ENCODE peak calls at places on chromosomes 1 and 21, in ten cellular contexts. Z is neuronal stem cell, G is PC-3, I is colonic mucosa, B is NT2/D1, T is K562, D is neural progenitor cell, S is GM23248, E is fibroblast of lung, W is mesendoderm. N is an unnamed sample.
A peak's percentile ranks its signal among the peaks of the same experiment; 100 is the strongest.

GRCh38 chr1:80023366-80023765 is 1016.8 kb upstream of the ADGRL4 start:
- DNase-seq in Z (no peak), G (peak; percentile 7), I (no peak), B (no peak), T (no peak), D (no peak), S (peak; percentile 13), E (no peak), W (no peak), N (no peak)

GRCh38 chr1:35894183-35894582 is 11.2 kb downstream of the AGO1 start:
- DNase-seq in Z (no peak), G (no peak), I (no peak), B (no peak), T (peak; percentile 65), D (no peak), S (no peak), E (peak; percentile 33), W (peak; percentile 63), N (no peak)

GRCh38 chr1:72837781-72838180 is 555.4 kb upstream of the NEGR1 start:
- DNase-seq in Z (no peak), G (no peak), I (no peak), B (peak; percentile 18), T (no peak), D (peak; percentile 54), S (no peak), E (no peak), W (peak; percentile 84), N (no peak)

GRCh38 chr1:66402194-66402593 is 131.8 kb upstream of the SGIP1 start:
- DNase-seq in Z (no peak), G (no peak), I (peak; percentile 40), B (no peak), T (no peak), D (no peak), S (peak; percentile 70), E (peak; percentile 56), W (no peak), N (peak; percentile 70)

GRCh38 chr21:35616090-35616489 is 444.2 kb downstream of the SETD4 start:
- DNase-seq in Z (no peak), G (peak; percentile 49), I (no peak), B (no peak), T (no peak), D (no peak), S (peak; percentile 56), E (peak; percentile 87), W (no peak), N (no peak)

GRCh38 chr1:240232548-240232947 is 140.9 kb downstream of the FMN2 start:
- DNase-seq in Z (no peak), G (peak; percentile 77), I (no peak), B (no peak), T (no peak), D (no peak), S (peak; percentile 87), E (peak; percentile 50), W (no peak), N (no peak)

GRCh38 chr1:27934818-27935549 is at the start of gene SMPDL3B:
- DNase-seq in Z (peak; percentile 29), G (peak; percentile 90), I (peak; percentile 88), B (peak; percentile 80), T (peak; percentile 60), D (peak; percentile 76), S (peak; percentile 19), E (no peak), W (peak; percentile 94), N (no peak)

GRCh38 chr21:45130324-45130774 is 56.0 kb downstream of the ADARB1 start:
- DNase-seq in Z (no peak), G (peak; percentile 86), I (no peak), B (no peak), T (no peak), D (no peak), S (peak; percentile 85), E (peak; percentile 89), W (no peak), N (no peak)

GRCh38 chr1:55065649-55066048 is 26.3 kb downstream of the PCSK9 start:
- DNase-seq in Z (no peak), G (no peak), I (no peak), B (no peak), T (no peak), D (no peak), S (no peak), E (no peak), W (no peak), N (no peak)
- H3K36me3 ChIP-seq in Z (peaks cover 25% of the 10 kb centered on the region), G (peaks cover 16% of the 10 kb centered on the region), I (no peaks in the 10 kb centered on the region), B (peaks cover 56% of the 10 kb centered on the region), T (peaks cover 94% of the 10 kb centered on the region), D (peaks cover 4% of the 10 kb centered on the region), S (peaks cover 22% of the 10 kb centered on the region), E (peaks cover 16% of the 10 kb centered on the region), W (peaks cover 14% of the 10 kb centered on the region), N (peaks cover 38% of the 10 kb centered on the region)

DNA sequence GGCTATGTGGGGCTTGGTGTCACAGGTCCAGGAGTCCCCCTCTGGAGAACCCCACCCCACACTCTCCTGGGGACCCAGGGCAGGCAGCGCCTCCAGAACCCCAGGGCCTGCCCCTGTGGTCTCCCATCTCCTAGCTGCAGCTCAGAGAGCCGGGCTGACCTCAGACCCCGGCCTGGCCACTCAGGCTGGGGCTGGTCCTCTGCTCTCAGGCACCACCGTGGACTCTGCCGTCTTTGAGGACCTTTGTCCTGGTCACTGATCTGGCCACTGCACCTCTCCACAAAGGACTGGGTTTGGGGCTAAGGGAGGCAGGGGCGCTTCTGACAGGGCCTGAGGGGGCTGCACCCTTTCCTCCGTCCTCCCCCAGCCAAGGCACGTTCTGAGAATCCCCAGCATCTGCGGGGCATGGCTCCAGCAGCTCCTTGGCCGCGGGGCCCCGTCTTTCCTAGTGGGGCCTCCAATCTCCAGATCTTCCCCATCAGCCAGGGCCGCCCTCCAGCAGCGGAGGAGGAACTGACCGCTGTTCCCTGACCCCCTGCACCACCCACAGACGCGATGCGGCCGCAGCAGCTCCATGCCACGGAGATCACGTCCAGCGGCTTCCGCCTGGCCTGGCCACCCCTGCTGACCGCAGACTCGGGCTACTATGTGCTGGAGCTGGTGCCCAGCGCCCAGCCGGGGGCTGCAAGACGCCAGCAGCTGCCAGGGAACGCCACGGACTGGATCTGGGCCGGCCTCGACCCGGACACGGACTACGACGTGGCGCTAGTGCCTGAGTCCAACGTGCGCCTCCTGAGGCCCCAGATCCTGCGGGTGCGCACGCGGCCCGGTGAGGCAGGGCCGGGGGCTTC is 3.3 kb downstream of the VWA1 start:
- DNase-seq in Z (no peak), G (no peak), I (no peak), B (no peak), T (no peak), D (no peak), S (no peak), E (no peak), W (no peak), N (no peak)
- H3K4me3 ChIP-seq in Z (no peak overlapping the region), G (no peak overlapping the region), I (no peak overlapping the region), B (no peak overlapping the region), T (no peak overlapping the region), D (no peak overlapping the region), S (no peak overlapping the region), E (no peak overlapping the region), W (no peak overlapping the region), N (no peak overlapping the region)

GRCh38 chr1:3453891-3454810 is at the start of gene ARHGEF16:
- DNase-seq in Z (peak; percentile 65), G (peak; percentile 91), I (peak; percentile 90), B (peak; percentile 39), T (peak; percentile 92), D (peak; percentile 91), S (peak; percentile 73), E (peak; percentile 12), W (peak; percentile 94), N (no peak)
- H3K9ac ChIP-seq in Z (peak within 1 kb of the TSS; percentile 86), G (peak within 1 kb of the TSS; percentile 71), I (peak within 1 kb of the TSS; percentile 86), B (peak within 1 kb of the TSS; percentile 83), T (peak within 1 kb of the TSS; percentile 72), D (no peak within 1 kb of the TSS), S (no peak within 1 kb of the TSS), E (no peak within 1 kb of the TSS), W (peak within 1 kb of the TSS; percentile 82), N (no peak within 1 kb of the TSS)

GRCh38 chr21:44052830-44053226 is 40.7 kb downstream of the TRAPPC10 start:
- DNase-seq in Z (no peak), G (no peak), I (no peak), B (no peak), T (no peak), D (no peak), S (no peak), E (no peak), W (no peak), N (no peak)

GRCh38 chr21:44053567-44053966 is 41.5 kb downstream of the TRAPPC10 start:
- DNase-seq in Z (no peak), G (no peak), I (no peak), B (no peak), T (no peak), D (no peak), S (no peak), E (no peak), W (no peak), N (no peak)

GRCh38 chr21:44052071-44052829 is 40.1 kb downstream of the TRAPPC10 start:
- DNase-seq in Z (no peak), G (no peak), I (no peak), B (no peak), T (no peak), D (no peak), S (no peak), E (no peak), W (no peak), N (no peak)

GRCh38 chr21:44057055-44057454 is 44.9 kb downstream of the TRAPPC10 start:
- DNase-seq in Z (no peak), G (no peak), I (no peak), B (no peak), T (no peak), D (no peak), S (no peak), E (no peak), W (no peak), N (no peak)

GRCh38 chr21:44054710-44055109 is 42.6 kb downstream of the TRAPPC10 start:
- DNase-seq in Z (no peak), G (no peak), I (no peak), B (no peak), T (no peak), D (no peak), S (peak; percentile 42), E (peak; percentile 18), W (peak; percentile 31), N (no peak)
- H3K36me3 ChIP-seq in Z (peaks cover 17% of the 10 kb centered on the region), G (peaks cover 26% of the 10 kb centered on the region), I (peaks cover 8% of the 10 kb centered on the region), B (peaks cover 79% of the 10 kb centered on the region), T (peaks cover 96% of the 10 kb centered on the region), D (no peaks in the 10 kb centered on the region), S (peaks cover 19% of the 10 kb centered on the region), E (peaks cover 5% of the 10 kb centered on the region), W (peaks cover 7% of the 10 kb centered on the region), N (peaks cover 92% of the 10 kb centered on the region)